ENCODE peak calls at places on chromosomes 2 and 18, in ten cellular contexts. J is brain microvascular endothelial cell, Z is tibial nerve, X is kidney, D is adrenal gland, K is fibroblast of the aortic adventitia, R is GM06990, W is GM12865, E is keratinocyte, P is IMR-90. H is an unnamed sample.

GRCh38 chr18:29501952-29502351 is 1325.0 kb upstream of the CDH2 start:
- DNase-seq in J (peak; percentile 2), Z (no peak), X (no peak), D (no peak), K (peak; percentile 72), R (no peak), W (no peak), E (peak; percentile 73), P (peak; percentile 87), H (peak; percentile 79)

GRCh38 chr2:172397136-172397825 is 30.1 kb upstream of the ITGA6 start:
- DNase-seq in J (no peak), Z (no peak), X (no peak), D (no peak), K (peak; percentile 57), R (no peak), W (no peak), E (no peak), P (no peak), H (no peak)

GRCh38 chr2:232843860-232844259 is 26.2 kb upstream of the SNORC start:
- DNase-seq in J (no peak), Z (no peak), X (no peak), D (no peak), K (no peak), R (no peak), W (no peak), E (no peak), P (no peak), H (no peak)

GRCh38 chr2:37000273-37000780 is 34.0 kb upstream of the STRN start:
- DNase-seq in J (no peak), Z (no peak), X (no peak), D (no peak), K (peak; percentile 11), R (no peak), W (no peak), E (no peak), P (peak; percentile 32), H (no peak)

GRCh38 chr2:101114815-101115214 is 36.4 kb downstream of the TBC1D8 start:
- DNase-seq in J (no peak), Z (no peak), X (no peak), D (peak; percentile 25), K (no peak), R (no peak), W (peak; percentile 25), E (no peak), P (no peak), H (no peak)

GRCh38 chr2:233990261-233990798 is 60.2 kb upstream of the SPP2 start:
- DNase-seq in J (no peak), Z (no peak), X (no peak), D (no peak), K (no peak), R (peak; percentile 15), W (peak; percentile 55), E (no peak), P (no peak), H (no peak)

GRCh38 chr2:143171817-143172216 is 42.6 kb downstream of the ARHGAP15 start:
- DNase-seq in J (no peak), Z (no peak), X (no peak), D (no peak), K (peak; percentile 10), R (no peak), W (no peak), E (no peak), P (peak; percentile 16), H (peak; percentile 22)

GRCh38 chr2:209472871-209473270 is 49.0 kb downstream of the MAP2 start:
- DNase-seq in J (peak; percentile 36), Z (no peak), X (no peak), D (no peak), K (peak; percentile 60), R (no peak), W (no peak), E (no peak), P (peak; percentile 22), H (peak; percentile 54)

GRCh38 chr2:19669126-19669525 is 232.7 kb downstream of the TTC32 start:
- DNase-seq in J (no peak), Z (no peak), X (no peak), D (no peak), K (no peak), R (no peak), W (no peak), E (no peak), P (no peak), H (no peak)

GRCh38 chr2:194706179-194706578 is 950.8 kb upstream of the SLC39A10 start:
- DNase-seq in J (no peak), Z (no peak), X (no peak), D (no peak), K (no peak), R (no peak), W (no peak), E (no peak), P (no peak), H (no peak)

GRCh38 chr2:200702646-200703118 is 109.0 kb upstream of the BZW1 start:
- DNase-seq in J (no peak), Z (no peak), X (no peak), D (no peak), K (no peak), R (no peak), W (peak; percentile 61), E (no peak), P (no peak), H (no peak)

GRCh38 chr18:36153203-36153602 is 23.5 kb downstream of the ELP2 start:
- DNase-seq in J (no peak), Z (no peak), X (no peak), D (no peak), K (peak; percentile 90), R (no peak), W (no peak), E (no peak), P (peak; percentile 97), H (peak; percentile 71)

GRCh38 chr2:132837764-132838163 is 167.8 kb upstream of the LYPD1 start:
- DNase-seq in J (no peak), Z (no peak), X (no peak), D (no peak), K (no peak), R (no peak), W (no peak), E (no peak), P (no peak), H (no peak)

GRCh38 chr2:124973396-124973795 is 948.3 kb downstream of the CNTNAP5 start:
- DNase-seq in J (no peak), Z (no peak), X (no peak), D (no peak), K (no peak), R (no peak), W (no peak), E (no peak), P (no peak), H (no peak)

GRCh38 chr2:241768850-241769249 is 7.8 kb upstream of the GAL3ST2 start:
- DNase-seq in J (no peak), Z (no peak), X (no peak), D (no peak), K (no peak), R (no peak), W (no peak), E (no peak), P (no peak), H (no peak)

GRCh38 chr18:5251117-5251516 is 44.4 kb downstream of the ZBTB14 start:
- DNase-seq in J (no peak), Z (no peak), X (no peak), D (no peak), K (no peak), R (no peak), W (no peak), E (no peak), P (no peak), H (no peak)

DNA sequence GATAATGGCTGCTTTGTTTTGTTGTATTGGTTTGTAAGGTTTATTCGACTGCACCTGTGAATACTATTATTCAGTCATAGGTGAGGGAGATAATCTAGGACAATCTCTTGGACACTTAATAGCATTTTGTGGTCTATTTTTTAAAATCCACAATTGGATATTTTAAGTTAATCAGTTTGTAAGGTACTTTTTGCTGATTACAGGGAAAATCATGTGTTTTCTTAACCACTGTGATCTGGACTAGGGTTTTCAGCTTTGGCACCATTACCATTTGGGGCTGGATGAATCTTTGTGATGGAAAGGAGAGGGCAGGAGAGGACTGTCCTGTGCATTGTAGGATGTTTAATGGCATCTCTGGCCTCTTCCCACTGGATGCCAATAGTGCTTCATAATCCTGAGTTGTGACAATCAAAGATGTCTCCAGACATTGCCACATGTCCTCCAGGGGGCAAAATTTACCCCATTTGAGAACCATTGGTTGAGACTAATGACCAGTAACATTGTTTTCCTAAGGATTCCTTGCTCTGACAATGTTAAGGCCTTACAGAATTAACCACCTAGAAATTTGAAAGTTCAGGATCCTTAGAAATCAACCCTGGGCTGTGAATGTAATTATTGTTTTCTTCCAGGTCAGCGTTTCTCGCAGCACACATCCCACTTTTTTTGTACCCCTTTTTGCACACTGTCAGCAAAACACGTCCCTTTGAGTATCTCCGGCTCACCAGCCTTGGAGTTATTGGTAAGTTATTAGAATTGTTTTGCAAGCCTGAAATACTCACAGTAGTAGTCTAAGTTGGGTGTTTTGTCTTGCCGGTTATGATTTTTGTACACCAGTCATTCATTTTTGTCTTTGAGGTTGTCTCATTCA is 15.6 kb downstream of the CNOT9 start:
- DNase-seq in J (no peak), Z (no peak), X (no peak), D (no peak), K (no peak), R (no peak), W (no peak), E (no peak), P (no peak), H (no peak)
- TF ChIP-seq CTCF in J (peak; percentile 8), Z (no peak), X (no peak), D (no peak), K (no peak), R (no peak), W (no peak), E (peak; percentile 1), P (no peak), H (no peak)

GRCh38 chr18:23626451-23627279 is 36.0 kb downstream of the ANKRD29 start:
- DNase-seq in J (peak; percentile 26), Z (no peak), X (no peak), D (no peak), K (no peak), R (no peak), W (no peak), E (no peak), P (peak; percentile 73), H (peak; percentile 81)
- H3K4me3 ChIP-seq in J (no peak overlapping the region), Z (no peak overlapping the region), X (no peak overlapping the region), D (no peak overlapping the region), K (no peak overlapping the region), R (no peak overlapping the region), W (no peak overlapping the region), E (no peak overlapping the region), P (no peak overlapping the region), H (no peak overlapping the region)

GRCh38 chr18:48951448-48952286 is 902 bp upstream of the SMAD7 start:
- DNase-seq in J (peak; percentile 79), Z (peak; percentile 68), X (peak; percentile 97), D (peak; percentile 93), K (peak; percentile 91), R (peak; percentile 89), W (peak; percentile 95), E (no peak), P (peak; percentile 86), H (peak; percentile 95)
- TF ChIP-seq CTCF in J (no peak), Z (no peak), X (no peak), D (peak; percentile 32), K (peak; percentile 32), R (no peak), W (peak; percentile 20), E (no peak), P (peak; percentile 31), H (peak; percentile 17)

DNA sequence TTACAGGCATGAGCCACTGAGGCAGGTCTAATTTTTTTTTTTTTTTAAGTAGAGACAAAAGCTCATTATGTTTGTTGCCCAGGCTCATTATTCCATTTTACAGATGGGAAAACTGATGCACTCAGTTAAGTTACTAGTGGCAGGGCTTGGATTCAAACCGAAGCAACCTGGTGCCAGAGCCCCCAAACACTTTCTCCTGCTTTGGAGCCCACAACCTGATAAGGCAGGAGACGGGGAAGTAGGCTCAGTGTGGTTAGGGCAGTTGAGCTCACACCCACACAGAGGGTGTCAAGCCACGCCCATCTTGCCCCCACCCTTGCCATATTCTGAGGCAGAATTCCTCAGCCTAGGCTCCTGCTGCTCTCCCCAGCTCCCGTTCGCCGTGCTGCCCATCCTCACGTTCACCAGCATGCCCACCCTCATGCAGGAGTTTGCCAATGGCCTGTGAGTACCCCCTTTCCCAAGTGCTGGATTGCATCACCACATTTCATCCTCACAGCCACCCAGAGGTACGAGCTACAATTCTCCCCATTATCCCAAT is 5.8 kb upstream of the CTDSP1 start:
- DNase-seq in J (no peak), Z (no peak), X (no peak), D (no peak), K (no peak), R (no peak), W (no peak), E (no peak), P (no peak), H (no peak)
- H3K4me3 ChIP-seq in J (no peak overlapping the region), Z (no peak overlapping the region), X (no peak overlapping the region), D (no peak overlapping the region), K (no peak overlapping the region), R (no peak overlapping the region), W (no peak overlapping the region), E (no peak overlapping the region), P (no peak overlapping the region), H (no peak overlapping the region)